ENCODE peak calls at places on chromosomes 12 and 14, in five cellular contexts. D is pancreas; G is stimulated activated CD4-positive, alpha-beta T cell treated with anti-CD3 and anti-CD28 coated beads, Interleukin-12 subunit alpha, Interleukin-12 subunit beta, amount 100 ng/mL, for 4 hours; T is HS-5; H is M059J. V is an unnamed sample.

GRCh38 chr12:87136330-87136976 is 880.3 kb upstream of the MGAT4C start:
- DNase-seq in D (no peak), H (peak; percentile 52), T (no peak), G (no peak), V (no peak)

GRCh38 chr12:25071366-25071765 is 122.5 kb upstream of the BCAT1 start:
- DNase-seq in H (no peak), T (no peak), G (no peak), D (no peak), V (no peak)

GRCh38 chr14:22202313-22202712 is 386.7 kb downstream of the DAD1 start:
- DNase-seq in T (no peak), G (no peak), D (no peak), H (no peak), V (no peak)

GRCh38 chr12:32419520-32419960 is 20.2 kb downstream of the FGD4 start:
- DNase-seq in H (peak; percentile 63), D (no peak), G (no peak), T (no peak), V (no peak)

GRCh38 chr12:3116106-3116898 is 39.1 kb downstream of the TSPAN9 start:
- DNase-seq in G (no peak), T (no peak), D (no peak), H (peak; percentile 33), V (no peak)

GRCh38 chr14:96090441-96091148 is 51.4 kb downstream of the C14orf132 start:
- DNase-seq in T (no peak), G (no peak), D (peak; percentile 58), H (peak; percentile 45), V (no peak)

GRCh38 chr12:102964872-102965271 is 7.4 kb downstream of the ASCL1 start:
- DNase-seq in H (no peak), T (no peak), G (no peak), D (no peak), V (no peak)

GRCh38 chr12:106722854-106723253 is 51.6 kb upstream of the RIC8B start:
- DNase-seq in G (no peak), H (no peak), T (no peak), D (no peak), V (no peak)

GRCh38 chr12:64385468-64385867 is 5.1 kb downstream of the C12orf56 start:
- DNase-seq in D (no peak), H (peak; percentile 32), G (peak; percentile 8), T (peak; percentile 44), V (no peak)

GRCh38 chr14:23123419-23123818 is 4.4 kb upstream of the CEBPE start:
- DNase-seq in D (peak; percentile 88), H (no peak), G (no peak), T (no peak), V (no peak)

GRCh38 chr14:23930742-23931141 is 22.8 kb upstream of the DHRS4 start:
- DNase-seq in D (no peak), G (no peak), H (peak; percentile 69), T (no peak), V (no peak)

GRCh38 chr14:21703357-21704339 is 30.0 kb upstream of the OR4E1 start:
- DNase-seq in G (no peak), D (no peak), T (no peak), H (no peak), V (no peak)

GRCh38 chr14:53956427-53957201 is at the start of gene BMP4:
- DNase-seq in D (peak; percentile 68), G (no peak), T (no peak), H (peak; percentile 88), V (no peak)

GRCh38 chr12:45191239-45191638 is 24.7 kb upstream of the ANO6 start:
- DNase-seq in H (peak; percentile 44), D (no peak), T (no peak), G (no peak), V (no peak)

GRCh38 chr12:8780389-8780788 is 42.0 kb upstream of the A2ML1 start:
- DNase-seq in H (peak; percentile 16), G (no peak), T (no peak), D (no peak), V (no peak)

GRCh38 chr12:82359115-82359478 is 768 bp downstream of the METTL25 start:
- DNase-seq in D (no peak), G (no peak), H (peak; percentile 2), T (no peak), V (no peak)

GRCh38 chr12:122318607-122319311 is 52.5 kb upstream of the VPS33A start:
- DNase-seq in D (no peak), H (peak; percentile 90), G (no peak), T (peak; percentile 71), V (no peak)

GRCh38 chr12:15776532-15776931 is 12.7 kb downstream of the EPS8 start:
- DNase-seq in T (no peak), G (no peak), H (no peak), D (no peak), V (no peak)

V was measured in amygdala.